ENCODE peak calls at places on chromosome X, in four cellular contexts. T is esophagus squamous epithelium, F is kidney, M is tibial artery. E is an unnamed sample.

GRCh38 chrX:101507372-101507771 is 22.1 kb downstream of the ARMCX4 start:
- DNase-seq in T (no peak), F (no peak), M (no peak), E (no peak)

GRCh38 chrX:70279081-70279480 is 2.9 kb upstream of the RAB41 start:
- DNase-seq in T (no peak), F (no peak), M (no peak), E (no peak)

GRCh38 chrX:30597258-30598012 is 19.9 kb upstream of the TASL start:
- DNase-seq in T (no peak), F (no peak), M (no peak), E (no peak)

GRCh38 chrX:51163730-51164129 is 168.9 kb upstream of the NUDT10 start:
- DNase-seq in T (no peak), F (no peak), M (no peak), E (no peak)

GRCh38 chrX:72238721-72239475 is at the start of gene ERCC6L:
- DNase-seq in T (peak; percentile 25), F (peak; percentile 94), M (peak; percentile 91), E (peak; percentile 38)

GRCh38 chrX:10534611-10535010 is 85.8 kb downstream of the MID1 start:
- DNase-seq in T (no peak), F (no peak), M (no peak), E (no peak)

GRCh38 chrX:7927259-7928167 is at the start of gene PNPLA4:
- DNase-seq in T (peak; percentile 46), F (peak; percentile 96), M (peak; percentile 78), E (peak; percentile 10)

GRCh38 chrX:70313503-70313902 is 23.6 kb downstream of the KIF4A start:
- DNase-seq in T (no peak), F (no peak), M (no peak), E (no peak)

GRCh38 chrX:11059923-11060322 is 51.2 kb upstream of the HCCS start:
- DNase-seq in T (no peak), F (no peak), M (no peak), E (no peak)

GRCh38 chrX:153578200-153578835 is 20.6 kb downstream of the CCNQ start:
- DNase-seq in T (no peak), F (no peak), M (no peak), E (no peak)

GRCh38 chrX:46791927-46792825 is 33.3 kb upstream of the SLC9A7 start:
- DNase-seq in T (no peak), F (peak; percentile 73), M (no peak), E (no peak)

GRCh38 chrX:46444011-46444410 is 101.2 kb downstream of the ZNF674 start:
- DNase-seq in T (no peak), F (no peak), M (no peak), E (no peak)

DNA sequence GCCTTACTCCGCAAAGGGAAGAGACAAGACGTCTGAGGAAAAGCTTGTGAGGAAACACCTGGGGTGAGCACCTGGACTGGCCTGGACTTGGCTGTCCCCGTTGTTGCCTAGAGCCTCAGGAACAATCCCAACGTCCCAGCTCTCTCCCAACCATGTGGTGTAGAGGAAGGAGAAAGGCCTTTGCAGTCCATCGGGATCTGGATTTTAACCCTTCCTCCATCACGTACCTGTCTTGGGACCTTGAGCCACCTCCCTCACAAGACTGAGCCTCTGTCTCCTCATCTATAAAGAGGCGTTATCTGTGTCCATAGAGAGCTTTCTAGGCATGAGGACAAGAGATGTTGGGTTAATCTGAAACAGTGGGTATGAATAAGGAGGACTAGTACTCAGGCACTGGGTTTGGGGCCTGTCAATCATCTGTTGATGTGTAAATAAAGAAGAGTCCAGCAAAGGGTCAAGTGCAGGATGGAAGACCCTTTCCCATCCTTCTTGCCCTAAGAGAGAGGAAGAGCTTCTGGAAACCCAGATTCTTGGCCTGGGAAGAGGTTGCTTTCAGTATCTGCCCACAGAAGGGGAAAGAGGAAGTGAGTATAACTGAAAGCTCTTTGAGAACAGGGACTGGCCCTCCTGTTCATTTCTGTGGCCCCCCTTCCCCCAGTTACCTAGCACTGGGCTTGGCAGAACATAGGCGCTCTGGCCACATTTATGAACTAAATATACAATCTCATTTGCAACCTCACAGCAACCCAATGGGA is 137.1 kb downstream of the PJA1 start:
- DNase-seq in T (no peak), F (no peak), M (no peak), E (no peak)
- H3K27ac ChIP-seq in T (peak overlapping the region; percentile 73), F (peak overlapping the region; percentile 60), M (no peak overlapping the region), E (no peak overlapping the region)

DNA sequence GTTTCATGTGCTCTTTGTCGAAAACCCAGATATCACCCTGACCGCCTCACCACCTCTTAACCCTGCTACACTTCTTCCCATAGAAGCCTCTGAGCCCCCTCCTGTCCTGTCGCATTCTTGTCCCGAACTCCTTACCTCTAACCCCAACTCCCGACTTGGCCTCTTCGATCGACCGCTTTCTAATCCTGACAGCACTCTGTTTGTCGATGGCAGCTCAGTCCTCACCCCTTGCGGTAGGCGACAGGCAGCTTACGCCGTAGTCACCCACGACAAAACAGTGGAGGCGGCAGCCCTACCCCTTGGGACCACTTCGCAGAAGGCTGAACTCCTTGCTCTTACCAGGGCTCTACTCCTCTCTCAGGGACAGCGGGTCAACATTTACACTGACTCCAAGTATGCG is 961.7 kb downstream of the RPA4 start:
- DNase-seq in T (no peak), F (peak; percentile 31), M (no peak), E (no peak)
- H3K4me3 ChIP-seq in T (no peak overlapping the region), F (no peak overlapping the region), M (no peak overlapping the region), E (no peak overlapping the region)

GRCh38 chrX:115339441-115340025 is 50.0 kb downstream of the LUZP4 start:
- DNase-seq in T (no peak), F (no peak), M (no peak), E (no peak)
- H3K4me1 ChIP-seq in T (peaks cover 2% of the 10 kb centered on the region), F (peaks cover 3% of the 10 kb centered on the region), M (no peaks in the 10 kb centered on the region), E (peaks cover 4% of the 10 kb centered on the region)

GRCh38 chrX:66008403-66008970 is 31.4 kb downstream of the VSIG4 start:
- DNase-seq in T (no peak), F (no peak), M (no peak), E (no peak)
- H3K27ac ChIP-seq in T (no peak overlapping the region), F (no peak overlapping the region), M (no peak overlapping the region), E (no peak overlapping the region)

GRCh38 chrX:140092121-140092520 is 126.8 kb upstream of the CXorf66 start:
- DNase-seq in T (no peak), F (peak; percentile 54), M (no peak), E (no peak)

GRCh38 chrX:140088438-140088837 is 123.1 kb upstream of the CXorf66 start:
- DNase-seq in T (no peak), F (no peak), M (no peak), E (no peak)

GRCh38 chrX:140090800-140091275 is 125.5 kb upstream of the CXorf66 start:
- DNase-seq in T (no peak), F (no peak), M (no peak), E (no peak)

GRCh38 chrX:140087865-140088264 is 122.5 kb upstream of the CXorf66 start:
- DNase-seq in T (no peak), F (no peak), M (no peak), E (no peak)

DNA sequence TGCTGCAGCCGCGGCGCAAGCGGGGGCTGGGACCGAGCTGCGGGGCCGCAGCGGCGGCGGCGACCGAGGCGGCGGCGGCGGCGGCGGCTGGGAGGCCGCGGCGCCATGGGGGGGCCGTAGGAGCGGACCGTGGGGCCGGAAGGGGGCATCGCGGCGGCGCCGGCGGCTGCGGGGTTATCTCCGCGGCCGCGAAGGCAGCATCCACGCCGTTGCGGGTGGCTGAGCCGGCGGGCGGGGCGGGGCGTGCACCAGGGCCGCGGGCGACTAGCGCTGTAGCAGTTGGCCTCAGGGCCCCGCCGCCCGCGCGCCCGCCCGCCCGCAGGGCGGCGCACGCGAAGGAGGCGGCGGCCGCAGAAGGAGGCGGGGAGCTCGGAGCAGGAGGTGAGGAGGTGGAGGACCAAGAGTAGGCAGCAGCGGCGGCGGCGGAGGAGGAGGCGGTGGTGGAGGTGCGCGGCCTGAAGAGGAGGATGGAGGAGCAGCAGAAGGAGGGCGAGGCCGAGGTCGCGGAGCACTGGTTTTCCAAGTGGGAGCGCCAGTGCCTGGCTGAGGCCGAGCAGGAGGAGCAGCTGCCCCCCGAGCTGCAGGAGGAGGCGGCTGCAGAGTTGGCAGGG is 126.1 kb upstream of the CXorf66 start:
- DNase-seq in T (no peak), F (peak; percentile 75), M (peak; percentile 60), E (no peak)
- H3K4me3 ChIP-seq in T (no peak overlapping the region), F (no peak overlapping the region), M (peak overlapping the region; percentile 56), E (peak overlapping the region; percentile 67)

GRCh38 chrX:123943074-123943473 is 18.4 kb upstream of the STAG2 start:
- DNase-seq in T (no peak), F (no peak), M (no peak), E (no peak)
- H3K4me1 ChIP-seq in T (no peaks in the 10 kb centered on the region), F (no peaks in the 10 kb centered on the region), M (no peaks in the 10 kb centered on the region), E (no peaks in the 10 kb centered on the region)

DNA sequence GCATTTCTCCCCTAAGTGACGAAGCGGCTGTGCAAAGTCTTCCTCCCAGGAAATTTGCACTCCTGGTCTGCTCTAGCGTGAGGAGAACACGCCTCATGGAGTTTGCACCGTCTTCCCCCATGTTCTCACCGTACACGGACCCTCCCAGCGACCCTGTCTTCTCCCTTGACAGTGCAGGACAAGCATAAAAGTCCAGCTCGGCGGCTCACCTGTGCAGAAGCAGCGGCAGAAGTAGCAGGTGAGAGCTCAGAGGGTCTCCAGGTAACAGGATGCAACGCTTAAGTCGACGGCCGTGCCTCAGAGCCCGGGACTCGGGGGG is 314 bp downstream of the P2RY8 start:
- DNase-seq in T (no peak), F (no peak), M (no peak), E (no peak)
- H3K27ac ChIP-seq in T (peak overlapping the region; percentile 64), F (peak overlapping the region; percentile 59), M (no peak overlapping the region), E (no peak overlapping the region)

GRCh38 chrX:131424895-131425294 is 119.0 kb upstream of the OR13H1 start:
- DNase-seq in T (no peak), F (no peak), M (no peak), E (no peak)
- H3K4me3 ChIP-seq in T (no peak overlapping the region), F (no peak overlapping the region), M (no peak overlapping the region), E (no peak overlapping the region)

DNA sequence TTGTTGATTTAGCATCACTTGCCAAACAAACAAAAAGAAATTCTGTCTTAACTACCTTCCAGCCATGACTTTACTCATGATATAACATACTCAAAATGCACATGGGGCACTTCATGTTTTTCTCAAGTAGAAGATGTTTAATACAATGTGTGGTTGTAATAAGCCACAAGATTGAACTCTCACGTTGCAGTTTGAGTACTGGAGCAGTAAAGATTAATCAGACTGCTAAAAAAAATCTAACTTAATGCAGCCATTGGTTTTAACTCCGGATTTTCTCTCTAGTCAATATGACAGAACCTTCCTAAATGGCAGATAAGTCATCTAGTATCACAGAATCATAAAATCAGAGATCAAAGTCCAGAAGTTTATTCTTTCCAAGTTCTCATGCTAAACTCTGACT is 117.9 kb downstream of the SH3KBP1 start:
- DNase-seq in T (no peak), F (no peak), M (no peak), E (no peak)
- H3K4me1 ChIP-seq in T (peaks cover 4% of the 10 kb centered on the region), F (no peaks in the 10 kb centered on the region), M (no peaks in the 10 kb centered on the region), E (no peaks in the 10 kb centered on the region)